ENCODE peak calls at places on chromosomes 11 and 22, in ten cellular contexts. W is iPS DF 19.7; U is KBM-7; D is IMR-90; Y is endodermal cell; K is AG04450; J is neural crest cell; I is stimulated activated CD4-positive, alpha-beta T cell treated with anti-CD3 and anti-CD28 coated beads, Interleukin-2, amount 100 ng/mL, for 4 hours; P is amniotic stem cell; L is iPS DF 6.9. O is an unnamed sample.
A peak's percentile ranks its signal among the peaks of the same experiment; 100 is the strongest.

GRCh38 chr11:104581246-104581980 is 316.8 kb downstream of the CASP12 start:
- DNase-seq in L (peak; percentile 60), J (no peak), P (no peak), I (no peak), Y (no peak), K (no peak), U (no peak), D (peak; percentile 69), W (peak; percentile 59), O (no peak)

GRCh38 chr22:20384865-20385264 is 9.1 kb upstream of the ZNF74 start:
- DNase-seq in K (no peak), J (no peak), D (no peak), Y (peak; percentile 1), P (no peak), L (no peak), I (no peak), W (no peak), U (no peak), O (no peak)

GRCh38 chr11:44563716-44564115 is 1.7 kb upstream of the CD82 start:
- DNase-seq in I (no peak), P (no peak), D (peak; percentile 81), Y (no peak), L (no peak), J (no peak), U (no peak), K (peak; percentile 54), W (no peak), O (no peak)

GRCh38 chr22:36546092-36546804 is 17.3 kb upstream of the EIF3D start:
- DNase-seq in Y (peak; percentile 88), P (peak; percentile 24), D (peak; percentile 62), J (peak; percentile 41), W (no peak), K (no peak), I (no peak), U (peak; percentile 86), L (peak; percentile 57), O (peak; percentile 67)

GRCh38 chr22:28560005-28560742 is 119.5 kb downstream of the TTC28 start:
- DNase-seq in K (peak; percentile 3), P (no peak), Y (no peak), J (no peak), D (peak; percentile 82), U (no peak), I (no peak), W (no peak), L (no peak), O (no peak)

GRCh38 chr22:40512426-40513136 is 123.9 kb downstream of the MRTFA start:
- DNase-seq in J (no peak), W (no peak), U (no peak), K (peak; percentile 93), D (peak; percentile 99), Y (no peak), L (no peak), I (no peak), P (peak; percentile 78), O (no peak)

GRCh38 chr11:16831281-16832192 is 93.1 kb downstream of the C11orf58 start:
- DNase-seq in I (no peak), D (no peak), U (no peak), K (no peak), J (no peak), L (no peak), P (no peak), Y (no peak), W (no peak), O (no peak)

GRCh38 chr22:17475318-17476212 is 87.7 kb upstream of the SLC25A18 start:
- DNase-seq in L (no peak), J (no peak), K (no peak), U (no peak), P (no peak), Y (peak; percentile 27), D (no peak), W (no peak), I (no peak), O (peak; percentile 85)

GRCh38 chr11:78290293-78291176 is 101.8 kb downstream of the USP35 start:
- DNase-seq in W (no peak), U (peak; percentile 95), I (no peak), Y (no peak), J (no peak), K (peak; percentile 3), D (peak; percentile 58), P (no peak), L (no peak), O (no peak)

GRCh38 chr22:46728470-46728869 is 9.6 kb downstream of the CERK start:
- DNase-seq in W (no peak), L (no peak), K (no peak), P (no peak), Y (no peak), J (no peak), U (no peak), I (no peak), D (no peak), O (no peak)

GRCh38 chr11:69086152-69086551 is 37.4 kb downstream of the TPCN2 start:
- DNase-seq in P (no peak), K (no peak), D (no peak), J (no peak), Y (peak; percentile 75), U (no peak), L (no peak), W (no peak), I (no peak), O (no peak)

GRCh38 chr11:113991170-113991569 is 16.3 kb downstream of the HTR3A start:
- DNase-seq in W (no peak), U (peak; percentile 25), D (peak; percentile 8), K (no peak), Y (peak; percentile 92), J (peak; percentile 65), L (peak; percentile 43), I (no peak), P (no peak), O (peak; percentile 34)

GRCh38 chr11:9362393-9362863 is 22.0 kb upstream of the IPO7 start:
- DNase-seq in P (no peak), K (no peak), I (no peak), D (no peak), U (no peak), J (no peak), L (no peak), W (no peak), Y (peak; percentile 71), O (no peak)

GRCh38 chr11:86519064-86519911 is 144.6 kb downstream of the CCDC81 start:
- DNase-seq in L (no peak), W (no peak), Y (no peak), D (peak; percentile 95), I (no peak), P (peak; percentile 50), J (no peak), K (peak; percentile 76), U (no peak), O (no peak)

GRCh38 chr22:49760280-49760629 is 67.4 kb downstream of the BRD1 start:
- DNase-seq in P (no peak), W (no peak), I (no peak), D (no peak), L (no peak), Y (peak; percentile 21), U (peak; percentile 95), J (no peak), K (no peak), O (no peak)

GRCh38 chr22:17537155-17537554 is 26.1 kb upstream of the SLC25A18 start:
- DNase-seq in L (no peak), I (no peak), K (no peak), Y (no peak), J (no peak), P (no peak), W (no peak), D (no peak), U (no peak), O (peak; percentile 34)

GRCh38 chr11:829116-829945 is 1.6 kb downstream of the CRACR2B start:
- DNase-seq in U (peak; percentile 62), L (no peak), J (no peak), P (no peak), W (no peak), K (no peak), D (no peak), Y (peak; percentile 76), I (no peak), O (no peak)

GRCh38 chr11:120646206-120646605 is 134.7 kb downstream of the GRIK4 start:
- DNase-seq in L (no peak), I (no peak), K (no peak), J (no peak), P (no peak), Y (no peak), W (no peak), U (no peak), D (no peak), O (no peak)

GRCh38 chr11:46492540-46492939 is 101.0 kb upstream of the CHRM4 start:
- DNase-seq in W (no peak), Y (no peak), L (no peak), U (no peak), D (no peak), I (no peak), J (no peak), K (no peak), P (no peak), O (no peak)

GRCh38 chr11:11972942-11973341 is 35.5 kb downstream of the DKK3 start:
- DNase-seq in P (no peak), J (no peak), W (no peak), L (no peak), Y (no peak), U (no peak), I (no peak), D (no peak), K (no peak), O (no peak)

GRCh38 chr11:14969922-14970323 is 2.2 kb downstream of the CALCA start:
- DNase-seq in I (peak; percentile 19), U (peak; percentile 57), J (peak; percentile 85), P (no peak), K (no peak), D (peak; percentile 7), L (no peak), W (no peak), Y (peak; percentile 97), O (peak; percentile 80)

GRCh38 chr22:38462960-38463784 is 4.7 kb upstream of the KDELR3 start:
- DNase-seq in I (no peak), L (no peak), P (no peak), W (no peak), D (no peak), U (peak; percentile 49), J (peak; percentile 60), Y (peak; percentile 89), K (no peak), O (no peak)

GRCh38 chr22:35785181-35785923 is 67.7 kb downstream of the APOL5 start:
- DNase-seq in L (no peak), J (no peak), K (no peak), I (no peak), Y (no peak), W (no peak), D (no peak), U (peak; percentile 27), P (no peak), O (no peak)

GRCh38 chr11:57903441-57904123 is 120.1 kb upstream of the OR9Q1 start:
- DNase-seq in W (no peak), D (peak; percentile 10), I (peak; percentile 20), P (no peak), U (no peak), J (no peak), K (no peak), Y (peak; percentile 65), L (no peak), O (no peak)

GRCh38 chr22:28953976-28954880 is 70.9 kb downstream of the ZNRF3 start:
- DNase-seq in D (no peak), K (no peak), U (no peak), P (no peak), L (no peak), I (no peak), W (no peak), J (no peak), Y (no peak), O (no peak)

GRCh38 chr11:100925935-100926334 is 203.7 kb downstream of the PGR start:
- DNase-seq in W (no peak), J (no peak), L (no peak), D (peak; percentile 89), P (no peak), U (no peak), I (no peak), K (no peak), Y (no peak), O (no peak)

GRCh38 chr22:35219012-35219411 is 38.3 kb upstream of the HMGXB4 start:
- DNase-seq in J (no peak), I (no peak), W (no peak), K (peak; percentile 7), U (no peak), L (no peak), D (peak; percentile 69), P (peak; percentile 5), Y (peak; percentile 10), O (no peak)

GRCh38 chr11:35340715-35341114 is 78.6 kb downstream of the SLC1A2 start:
- DNase-seq in Y (no peak), L (no peak), J (no peak), W (no peak), D (no peak), I (no peak), U (no peak), K (no peak), P (no peak), O (no peak)

O was measured in HAP-1.